ENCODE peak calls at places on chromosomes 6 and 20, in six cellular contexts. L is CD4-positive, alpha-beta T cell; E is retina; T is nucleus accumbens; G is aorta; V is NCI-H2081. Z is an unnamed sample.

GRCh38 chr6:166955121-166955864 is 1.1 kb downstream of the RNASET2 start:
- DNase-seq in V (no peak), L (no peak), G (peak; percentile 77), E (peak; percentile 30), T (no peak), Z (peak; percentile 32)

GRCh38 chr6:149071997-149072396 is 245.5 kb upstream of the TAB2 start:
- DNase-seq in E (no peak), L (no peak), T (no peak), G (no peak), V (no peak), Z (no peak)

GRCh38 chr6:157218371-157219198 is 104.7 kb downstream of the TMEM242 start:
- DNase-seq in G (no peak), L (no peak), E (no peak), T (no peak), V (no peak), Z (no peak)

GRCh38 chr6:153553627-153554026 is 422.5 kb upstream of the RGS17 start:
- DNase-seq in V (peak; percentile 34), T (no peak), E (no peak), G (no peak), L (no peak), Z (no peak)

GRCh38 chr6:14555804-14556203 is 438.2 kb downstream of the CD83 start:
- DNase-seq in G (no peak), T (no peak), L (no peak), V (no peak), E (no peak), Z (no peak)

GRCh38 chr6:46437671-46438221 is 53.5 kb downstream of the RCAN2 start:
- DNase-seq in L (no peak), G (no peak), V (no peak), T (no peak), E (no peak), Z (peak; percentile 2)

GRCh38 chr6:75065524-75065923 is 140.3 kb downstream of the COL12A1 start:
- DNase-seq in V (no peak), E (no peak), L (no peak), T (no peak), G (no peak), Z (no peak)

GRCh38 chr20:36573103-36573797 is at the start of gene TGIF2:
- DNase-seq in T (peak; percentile 41), G (peak; percentile 88), E (peak; percentile 81), V (peak; percentile 30), L (peak; percentile 85), Z (peak; percentile 74)

GRCh38 chr6:43060034-43060754 is 763 bp downstream of the KLC4 start:
- DNase-seq in G (no peak), L (no peak), T (no peak), E (no peak), V (peak; percentile 20), Z (peak; percentile 55)

GRCh38 chr6:131948221-131948661 is 2.9 kb downstream of the CCN2 start:
- DNase-seq in G (no peak), T (no peak), V (no peak), L (no peak), E (no peak), Z (no peak)

GRCh38 chr6:56259682-56260081 is 12.3 kb upstream of the COL21A1 start:
- DNase-seq in G (no peak), T (no peak), L (no peak), V (peak; percentile 61), E (no peak), Z (no peak)

GRCh38 chr6:141077355-141078333 is 1055.1 kb upstream of the GJE1 start:
- DNase-seq in V (peak; percentile 6), E (peak; percentile 22), L (no peak), T (no peak), G (no peak), Z (peak; percentile 21)

GRCh38 chr20:8082999-8083398 is 49.1 kb upstream of the PLCB1 start:
- DNase-seq in L (no peak), V (no peak), E (peak; percentile 1), T (no peak), G (no peak), Z (no peak)

GRCh38 chr20:5859611-5860010 is 90.7 kb downstream of the TRMT6 start:
- DNase-seq in T (no peak), V (no peak), L (no peak), G (no peak), E (no peak), Z (no peak)

GRCh38 chr6:12718025-12718424 is 1.5 kb downstream of the PHACTR1 start:
- DNase-seq in V (peak; percentile 6), L (no peak), T (no peak), G (no peak), E (no peak), Z (no peak)

GRCh38 chr6:155224031-155224451 is 39.8 kb upstream of the CLDN20 start:
- DNase-seq in G (no peak), E (no peak), T (no peak), L (no peak), V (no peak), Z (no peak)

GRCh38 chr6:97440590-97441176 is 157.7 kb upstream of the MMS22L start:
- DNase-seq in E (peak; percentile 61), L (no peak), V (peak; percentile 82), G (no peak), T (peak; percentile 59), Z (no peak)

GRCh38 chr20:63639093-63639860 is 12.4 kb upstream of the GMEB2 start:
- DNase-seq in T (no peak), L (peak; percentile 86), V (no peak), E (no peak), G (no peak), Z (no peak)

GRCh38 chr6:160767019-160767646 is 65.1 kb downstream of the PLG start:
- DNase-seq in V (peak; percentile 70), E (peak; percentile 92), L (peak; percentile 17), T (peak; percentile 45), G (peak; percentile 68), Z (peak; percentile 28)

GRCh38 chr20:8870652-8871051 is 198.2 kb upstream of the PLCB4 start:
- DNase-seq in E (no peak), V (no peak), L (no peak), G (no peak), T (no peak), Z (no peak)

GRCh38 chr20:37223053-37223452 is 38.6 kb downstream of the GHRH start:
- DNase-seq in T (no peak), L (no peak), G (no peak), E (no peak), V (no peak), Z (peak; percentile 16)

GRCh38 chr6:7058250-7058923 is 49.4 kb upstream of the RREB1 start:
- DNase-seq in E (no peak), L (no peak), T (no peak), G (no peak), V (no peak), Z (peak; percentile 82)

GRCh38 chr20:39338977-39339376 is 376.8 kb downstream of the DHX35 start:
- DNase-seq in V (no peak), E (peak; percentile 7), L (no peak), T (no peak), G (peak; percentile 45), Z (no peak)